ENCODE peak calls at places on chromosomes 1 and 21, in four cellular contexts. One of them, this sample, is unnamed.

GRCh38 chr21:33848252-33848953 is 67.2 kb downstream of the ATP5PO start:
- DNase-seq in HCT116: no peak
- DNase-seq in lower lobe of right lung: no peak
- DNase-seq in left ventricle myocardium inferior: no peak
- DNase-seq in this sample: no peak

GRCh38 chr1:90370696-90371095 is 346.4 kb downstream of the BARHL2 start:
- DNase-seq in lower lobe of right lung: no peak
- DNase-seq in HCT116: no peak
- DNase-seq in left ventricle myocardium inferior: no peak
- DNase-seq in this sample: no peak

GRCh38 chr1:36415661-36416346 is 18.1 kb upstream of the LSM10 start:
- DNase-seq in left ventricle myocardium inferior: no peak
- DNase-seq in lower lobe of right lung: no peak
- DNase-seq in HCT116: no peak
- DNase-seq in this sample: no peak

GRCh38 chr1:150008699-150009098 is 1.8 kb downstream of the OTUD7B start:
- DNase-seq in HCT116: no peak
- DNase-seq in left ventricle myocardium inferior: no peak
- DNase-seq in lower lobe of right lung: no peak
- DNase-seq in this sample: no peak

GRCh38 chr1:37714689-37715088 is 22.4 kb downstream of the CDCA8 start:
- DNase-seq in HCT116: no peak
- DNase-seq in lower lobe of right lung: no peak
- DNase-seq in left ventricle myocardium inferior: no peak
- DNase-seq in this sample: no peak

GRCh38 chr1:106793686-106794085 is 262.8 kb upstream of the PRMT6 start:
- DNase-seq in HCT116: no peak
- DNase-seq in lower lobe of right lung: no peak
- DNase-seq in left ventricle myocardium inferior: no peak
- DNase-seq in this sample: no peak

GRCh38 chr1:42955311-42956063 is 3.2 kb downstream of the SLC2A1 start:
- DNase-seq in HCT116: no peak
- DNase-seq in left ventricle myocardium inferior: no peak
- DNase-seq in lower lobe of right lung: no peak
- DNase-seq in this sample: no peak

GRCh38 chr1:26697978-26698849 is 2.4 kb downstream of the ARID1A start:
- DNase-seq in HCT116: peak; percentile 80
- DNase-seq in left ventricle myocardium inferior: peak; percentile 20
- DNase-seq in lower lobe of right lung: peak; percentile 58
- DNase-seq in this sample: peak; percentile 63

GRCh38 chr1:79716481-79716880 is 710.0 kb upstream of the ADGRL4 start:
- DNase-seq in lower lobe of right lung: no peak
- DNase-seq in left ventricle myocardium inferior: no peak
- DNase-seq in HCT116: peak; percentile 6
- DNase-seq in this sample: no peak

GRCh38 chr1:93844262-93845045 is 34.6 kb downstream of the DNTTIP2 start:
- DNase-seq in left ventricle myocardium inferior: no peak
- DNase-seq in HCT116: peak; percentile 55
- DNase-seq in lower lobe of right lung: no peak
- DNase-seq in this sample: peak; percentile 62

GRCh38 chr1:26921126-26921461 is 449 bp upstream of the NUDC start:
- DNase-seq in HCT116: no peak
- DNase-seq in left ventricle myocardium inferior: no peak
- DNase-seq in lower lobe of right lung: no peak
- DNase-seq in this sample: no peak

GRCh38 chr1:75265792-75266191 is 131.6 kb downstream of the LHX8 start:
- DNase-seq in left ventricle myocardium inferior: no peak
- DNase-seq in HCT116: peak; percentile 46
- DNase-seq in lower lobe of right lung: no peak
- DNase-seq in this sample: peak; percentile 15

GRCh38 chr1:160211010-160211790 is 6.0 kb downstream of the PEA15 start:
- DNase-seq in HCT116: no peak
- DNase-seq in left ventricle myocardium inferior: no peak
- DNase-seq in lower lobe of right lung: no peak
- DNase-seq in this sample: no peak

GRCh38 chr1:237888143-237888542 is 2.6 kb downstream of the ZP4 start:
- DNase-seq in lower lobe of right lung: no peak
- DNase-seq in left ventricle myocardium inferior: no peak
- DNase-seq in HCT116: no peak
- DNase-seq in this sample: no peak

GRCh38 chr1:231359113-231359512 is 21.0 kb downstream of the SPRTN start:
- DNase-seq in HCT116: no peak
- DNase-seq in left ventricle myocardium inferior: no peak
- DNase-seq in lower lobe of right lung: no peak
- DNase-seq in this sample: no peak

GRCh38 chr1:195345149-195345548 is 1263.1 kb downstream of the KCNT2 start:
- DNase-seq in HCT116: peak; percentile 62
- DNase-seq in lower lobe of right lung: peak; percentile 11
- DNase-seq in left ventricle myocardium inferior: no peak
- DNase-seq in this sample: no peak
- TF ChIP-seq CTCF in HCT116: peak; percentile 44
- TF ChIP-seq CTCF in lower lobe of right lung: no peak
- TF ChIP-seq CTCF in left ventricle myocardium inferior: no peak
- TF ChIP-seq CTCF in this sample: no peak

DNA sequence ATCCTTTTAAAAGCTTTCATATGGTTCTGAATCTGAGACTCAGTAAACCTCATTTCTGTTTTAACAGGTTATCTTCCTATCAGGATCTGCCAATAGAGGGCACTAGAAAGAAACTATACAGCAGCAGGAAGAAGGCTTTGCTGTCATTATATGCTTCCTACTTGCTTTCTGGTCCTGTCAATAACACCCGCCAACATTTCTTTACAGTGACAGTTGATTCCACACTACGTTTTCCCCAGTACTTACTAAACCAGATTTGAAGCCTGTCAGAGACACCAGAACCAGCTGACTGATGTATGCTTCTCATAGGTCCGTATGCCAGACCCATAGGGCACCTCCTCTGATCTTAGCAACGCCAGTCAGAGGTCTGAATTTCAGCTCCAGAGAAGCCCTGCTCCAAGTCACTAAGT is 341.0 kb upstream of the NEGR1 start:
- DNase-seq in HCT116: no peak
- DNase-seq in lower lobe of right lung: no peak
- DNase-seq in left ventricle myocardium inferior: no peak
- DNase-seq in this sample: peak; percentile 26
- TF ChIP-seq CTCF in HCT116: no peak
- TF ChIP-seq CTCF in lower lobe of right lung: peak; percentile 50
- TF ChIP-seq CTCF in left ventricle myocardium inferior: peak; percentile 61
- TF ChIP-seq CTCF in this sample: peak; percentile 51

GRCh38 chr1:34929497-34929852 is at the start of gene DLGAP3:
- DNase-seq in HCT116: no peak
- DNase-seq in left ventricle myocardium inferior: no peak
- DNase-seq in lower lobe of right lung: no peak
- DNase-seq in this sample: no peak

GRCh38 chr1:34928066-34928864 is 1.2 kb downstream of the DLGAP3 start:
- DNase-seq in HCT116: no peak
- DNase-seq in left ventricle myocardium inferior: no peak
- DNase-seq in lower lobe of right lung: no peak
- DNase-seq in this sample: no peak

GRCh38 chr1:34930702-34931071 is 1.2 kb upstream of the DLGAP3 start:
- DNase-seq in left ventricle myocardium inferior: no peak
- DNase-seq in HCT116: no peak
- DNase-seq in lower lobe of right lung: no peak
- DNase-seq in this sample: no peak

GRCh38 chr1:34928865-34929496 is 469 bp downstream of the DLGAP3 start:
- DNase-seq in HCT116: no peak
- DNase-seq in lower lobe of right lung: no peak
- DNase-seq in left ventricle myocardium inferior: no peak
- DNase-seq in this sample: peak; percentile 57

DNA sequence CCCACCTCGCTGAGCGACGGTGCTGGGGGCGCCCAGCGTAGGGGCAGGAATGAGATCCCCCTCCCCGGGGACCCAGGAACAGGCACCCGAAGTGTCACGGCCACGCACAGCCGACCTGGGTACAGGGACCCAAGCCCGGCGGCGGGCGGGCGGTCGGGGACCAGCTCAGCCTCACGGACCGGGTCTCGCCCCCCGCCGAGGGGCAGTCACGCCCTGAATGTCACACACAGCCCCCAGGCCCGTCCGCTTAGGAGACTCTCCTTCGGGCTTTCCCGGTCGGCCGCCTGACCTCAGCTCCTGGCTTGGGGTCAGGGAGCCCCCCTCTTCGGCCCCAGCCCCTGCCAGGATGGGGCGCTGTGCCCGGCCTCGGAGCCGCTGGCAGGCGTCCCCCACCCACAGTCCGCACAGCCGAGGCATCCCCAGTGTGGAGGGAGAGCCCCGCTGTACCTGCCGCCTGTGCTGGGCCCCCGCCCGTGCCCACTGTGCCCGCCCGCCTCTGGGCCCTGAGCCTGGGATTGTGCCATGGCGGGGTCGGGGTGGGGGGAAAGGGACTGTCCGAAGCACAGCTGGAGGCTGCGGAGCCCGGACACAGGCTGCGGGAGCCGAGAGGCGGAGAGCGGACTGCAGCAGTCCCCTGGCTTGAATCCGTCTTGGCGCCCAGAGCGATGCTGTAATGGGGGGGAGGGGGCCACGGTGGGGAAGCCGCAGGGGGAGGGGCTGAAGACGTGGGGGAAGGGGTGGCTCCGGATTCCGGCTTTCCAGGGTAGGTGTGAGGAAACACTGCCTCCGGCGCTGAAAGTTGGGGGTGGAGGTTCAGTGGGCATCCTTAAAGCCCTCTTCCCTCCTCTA is 627 bp upstream of the DLGAP3 start:
- DNase-seq in lower lobe of right lung: no peak
- DNase-seq in HCT116: no peak
- DNase-seq in left ventricle myocardium inferior: no peak
- DNase-seq in this sample: no peak
- TF ChIP-seq CTCF in lower lobe of right lung: no peak
- TF ChIP-seq CTCF in HCT116: no peak
- TF ChIP-seq CTCF in left ventricle myocardium inferior: no peak
- TF ChIP-seq CTCF in this sample: no peak

DNA sequence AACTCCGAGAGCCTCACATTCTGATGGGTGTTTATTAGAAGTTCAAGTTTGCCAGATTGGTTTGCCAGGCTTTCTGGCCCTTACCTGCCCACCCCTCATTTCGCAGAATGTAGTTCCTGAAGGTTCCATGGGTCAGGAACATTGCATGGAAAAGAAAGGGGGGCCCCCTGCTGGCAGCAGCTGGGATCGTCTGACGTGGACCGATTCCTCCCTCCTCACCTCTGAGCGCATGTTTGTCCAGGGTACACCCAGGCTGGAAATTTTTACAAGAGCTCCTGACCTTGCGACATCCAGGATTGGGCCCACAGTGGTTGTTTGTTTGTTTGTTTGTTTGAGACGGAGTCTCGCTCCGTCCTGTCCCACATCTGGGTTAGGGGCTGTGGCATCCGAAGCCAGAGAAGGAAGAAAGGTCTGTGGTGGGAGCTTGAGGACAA is 126.0 kb upstream of the TMEM51 start:
- DNase-seq in left ventricle myocardium inferior: peak; percentile 65
- DNase-seq in lower lobe of right lung: peak; percentile 70
- DNase-seq in HCT116: peak; percentile 22
- DNase-seq in this sample: peak; percentile 68
- TF ChIP-seq CTCF in left ventricle myocardium inferior: peak; percentile 93
- TF ChIP-seq CTCF in lower lobe of right lung: peak; percentile 89
- TF ChIP-seq CTCF in HCT116: peak; percentile 87
- TF ChIP-seq CTCF in this sample: peak; percentile 62

DNA sequence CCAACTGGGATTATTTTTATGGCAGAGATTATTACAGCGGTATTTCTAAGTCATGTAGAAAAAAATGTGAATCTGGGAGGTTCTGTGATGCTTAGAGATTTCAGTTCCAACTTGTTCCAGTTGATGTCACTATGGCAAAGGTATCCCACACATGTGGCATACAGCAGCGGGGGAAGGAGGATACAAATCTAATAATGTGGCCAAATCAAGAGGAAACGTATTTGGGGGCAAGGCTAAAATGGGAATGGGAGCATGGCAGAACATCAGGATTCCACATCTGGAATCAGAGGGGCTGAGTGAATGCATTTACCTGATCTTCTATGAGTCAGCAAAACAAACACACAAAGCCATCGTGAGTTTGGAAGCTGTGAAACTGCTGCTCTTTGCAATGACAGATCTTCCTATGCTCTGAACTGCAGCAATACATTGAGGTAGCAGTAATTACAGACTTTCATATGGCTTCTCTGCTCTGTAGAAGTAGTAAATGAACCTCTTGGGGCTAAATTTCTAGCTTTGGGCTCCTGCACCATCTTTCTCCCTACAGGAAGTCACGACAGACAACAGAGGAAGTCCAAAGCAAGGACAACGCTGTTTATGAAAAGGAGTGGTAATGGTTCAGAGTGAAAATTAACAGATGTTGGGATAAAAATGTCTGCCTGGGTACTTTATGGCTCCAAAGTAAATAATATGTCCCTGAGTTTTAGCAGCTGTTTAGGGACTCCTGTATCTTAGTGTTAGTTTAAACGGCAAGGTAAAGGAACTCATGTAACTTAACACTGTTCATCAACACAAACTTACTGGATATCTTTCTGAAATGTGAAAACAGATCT is 55.6 kb downstream of the GABPA start:
- DNase-seq in HCT116: peak; percentile 34
- DNase-seq in lower lobe of right lung: no peak
- DNase-seq in left ventricle myocardium inferior: no peak
- DNase-seq in this sample: peak; percentile 17
- TF ChIP-seq CTCF in HCT116: peak; percentile 31
- TF ChIP-seq CTCF in lower lobe of right lung: peak; percentile 43
- TF ChIP-seq CTCF in left ventricle myocardium inferior: peak; percentile 57
- TF ChIP-seq CTCF in this sample: peak; percentile 19

DNA sequence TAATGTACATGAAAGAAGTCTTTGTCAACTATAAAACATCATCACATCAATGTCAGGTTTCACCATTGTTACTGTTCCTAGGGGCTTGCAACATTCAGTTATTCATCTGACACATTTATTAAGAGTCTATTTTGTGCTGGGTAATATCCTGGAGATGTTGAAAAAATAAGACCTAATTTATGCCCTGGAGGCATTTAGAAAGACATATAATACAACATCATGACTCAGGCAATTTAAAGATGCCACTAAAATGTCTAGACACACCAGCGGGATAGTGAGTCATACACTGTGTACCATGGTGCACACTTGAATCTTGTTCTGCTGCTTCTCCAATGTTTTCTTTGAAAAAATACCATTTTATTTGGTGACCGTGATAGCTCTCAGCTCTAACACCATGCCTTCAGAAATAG is 19.1 kb downstream of the DPT start:
- DNase-seq in HCT116: peak; percentile 23
- DNase-seq in left ventricle myocardium inferior: no peak
- DNase-seq in lower lobe of right lung: no peak
- DNase-seq in this sample: no peak
- TF ChIP-seq CTCF in HCT116: no peak
- TF ChIP-seq CTCF in left ventricle myocardium inferior: no peak
- TF ChIP-seq CTCF in lower lobe of right lung: no peak
- TF ChIP-seq CTCF in this sample: no peak

This sample was measured in GM10248.